ENCODE peak calls at places on chromosomes 12 and 14, in four cellular contexts. M is H9, X is neural progenitor cell, N is HCT116. G is an unnamed sample.

GRCh38 chr14:37623971-37624370 is 28.5 kb downstream of the TTC6 start:
- DNase-seq in M (no peak), X (no peak), N (no peak), G (no peak)

GRCh38 chr14:103483600-103483999 is 39.0 kb downstream of the CKB start:
- DNase-seq in M (no peak), X (no peak), N (no peak), G (no peak)

GRCh38 chr12:62317017-62317416 is 56.8 kb downstream of the USP15 start:
- DNase-seq in M (no peak), X (no peak), N (no peak), G (no peak)

GRCh38 chr14:92651793-92652382 is 96.5 kb downstream of the LGMN start:
- DNase-seq in M (no peak), X (no peak), N (no peak), G (no peak)

GRCh38 chr14:60197629-60198318 is 32.6 kb upstream of the DHRS7 start:
- DNase-seq in M (no peak), X (no peak), N (no peak), G (no peak)

GRCh38 chr14:36176524-36176923 is at the start of gene PTCSC3:
- DNase-seq in M (no peak), X (no peak), N (no peak), G (no peak)

GRCh38 chr14:60381909-60382308 is 104.0 kb downstream of the C14orf39 start:
- DNase-seq in M (peak; percentile 67), X (no peak), N (no peak), G (no peak)

GRCh38 chr14:50061664-50062437 is 54.5 kb downstream of the VCPKMT start:
- DNase-seq in M (no peak), X (no peak), N (no peak), G (no peak)

GRCh38 chr14:85528882-85529585 is 910 bp upstream of the FLRT2 start:
- DNase-seq in M (no peak), X (peak; percentile 48), N (no peak), G (no peak)

GRCh38 chr12:98399532-98399931 is 115.9 kb upstream of the TMPO start:
- DNase-seq in M (peak; percentile 76), X (peak; percentile 59), N (peak; percentile 82), G (peak; percentile 50)

GRCh38 chr14:92719421-92719820 is 29.0 kb downstream of the LGMN start:
- DNase-seq in M (no peak), X (no peak), N (no peak), G (no peak)

GRCh38 chr12:96419576-96420254 is 19.5 kb upstream of the CDK17 start:
- DNase-seq in M (no peak), X (no peak), N (no peak), G (no peak)

GRCh38 chr14:76282581-76282980 is 93.4 kb upstream of the ESRRB start:
- DNase-seq in M (peak; percentile 1), X (no peak), N (no peak), G (no peak)

GRCh38 chr14:64891839-64892375 is 12.2 kb upstream of the SPTB start:
- DNase-seq in M (no peak), X (peak; percentile 82), N (peak; percentile 59), G (no peak)

GRCh38 chr12:32254260-32254659 is 145.1 kb upstream of the FGD4 start:
- DNase-seq in M (no peak), X (no peak), N (no peak), G (no peak)

GRCh38 chr14:74945852-74946658 is 9.3 kb downstream of the PGF start:
- DNase-seq in M (peak; percentile 84), X (peak; percentile 86), N (peak; percentile 39), G (peak; percentile 39)
- H3K9ac ChIP-seq in M (no peak overlapping the region), X (no peak overlapping the region), N (no peak overlapping the region), G (no peak overlapping the region)

DNA sequence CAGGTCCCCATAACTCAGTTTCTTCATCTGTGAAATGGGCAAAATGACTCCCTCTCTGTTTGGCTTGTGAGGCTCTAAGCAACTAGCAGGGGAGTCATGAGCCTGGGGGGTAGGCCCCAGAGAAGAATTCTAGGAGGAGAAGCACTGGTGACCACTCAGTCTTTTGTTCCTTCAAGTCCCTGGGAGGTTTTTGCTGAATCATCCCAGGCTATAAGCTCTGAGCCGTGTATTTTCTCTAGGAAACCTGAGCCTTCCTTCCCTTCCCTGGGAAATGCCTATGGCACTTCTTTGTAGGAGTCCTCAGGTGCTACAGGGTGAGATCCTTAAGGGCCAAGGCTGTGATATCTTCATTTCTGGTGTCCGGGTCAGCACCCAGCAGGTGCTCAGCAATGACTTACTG is 4.5 kb downstream of the RPH3A start:
- DNase-seq in M (peak; percentile 50), X (no peak), N (no peak), G (no peak)
- H3K27me3 ChIP-seq in M (peaks cover 6% of the 10 kb centered on the region), X (peaks cover 22% of the 10 kb centered on the region), N (peaks cover 58% of the 10 kb centered on the region), G (peaks cover 25% of the 10 kb centered on the region)

GRCh38 chr12:4307593-4308333 is 13.2 kb upstream of the TIGAR start:
- DNase-seq in M (peak; percentile 98), X (peak; percentile 90), N (peak; percentile 77), G (peak; percentile 95)
- H3K9ac ChIP-seq in M (no peak overlapping the region), X (no peak overlapping the region), N (peak overlapping the region; percentile 24), G (peak overlapping the region; percentile 72)

DNA sequence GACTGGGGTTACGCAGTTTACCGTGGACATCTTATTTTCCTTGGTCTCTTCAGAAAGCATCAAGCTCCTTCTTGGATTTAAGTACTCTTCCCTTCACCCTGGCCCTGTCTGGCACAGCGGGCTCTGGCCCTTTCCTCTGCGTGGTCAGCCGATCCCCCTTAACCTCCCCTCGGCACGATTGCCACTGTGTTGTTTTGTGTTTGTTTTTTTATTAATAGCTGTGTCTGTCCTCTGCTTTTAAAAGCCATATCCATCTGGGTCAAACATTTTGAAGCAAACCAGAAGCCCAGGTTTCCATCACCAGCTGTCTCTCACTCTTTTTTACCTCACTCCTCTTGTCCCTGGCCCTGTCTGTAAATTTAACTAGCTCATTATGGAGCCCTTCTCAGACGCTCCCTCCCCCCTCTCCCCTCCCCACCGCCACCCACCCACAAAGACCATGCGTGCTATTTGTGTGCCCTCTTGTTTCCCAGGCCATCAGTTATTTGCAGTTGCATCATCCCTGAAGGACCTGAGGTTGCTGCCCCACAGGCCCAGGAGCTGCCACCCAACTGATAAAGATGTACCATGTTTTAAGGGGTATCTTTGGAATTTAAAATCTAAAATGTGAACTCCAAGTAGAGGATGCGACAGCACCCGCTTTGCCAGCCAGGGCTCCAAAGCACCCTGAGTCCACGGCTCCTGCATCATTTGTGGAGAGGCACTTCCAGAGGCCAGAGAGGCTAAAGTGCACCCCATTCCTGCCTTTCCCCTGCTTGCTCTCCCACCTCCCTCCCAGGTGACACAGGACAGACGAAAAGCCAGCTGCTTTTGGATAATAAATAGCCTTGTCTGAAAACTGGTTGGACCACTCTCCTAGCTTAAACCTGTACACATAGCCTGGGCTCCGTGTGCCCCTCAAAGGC is 3.9 kb downstream of the BCL11B start:
- DNase-seq in M (no peak), X (no peak), N (no peak), G (no peak)
- H3K27me3 ChIP-seq in M (no peaks in the 10 kb centered on the region), X (peaks cover 97% of the 10 kb centered on the region), N (peaks cover 2% of the 10 kb centered on the region), G (peaks cover 50% of the 10 kb centered on the region)